ENCODE peak calls at places on chromosomes 4 and X, in five cellular contexts. F, J, M, V and G are unnamed samples.
A peak's percentile ranks its signal among the peaks of the same experiment; 100 is the strongest.

GRCh38 chrX:13506574-13506973 is 62.8 kb upstream of the EGFL6 start:
- DNase-seq in J (peak; percentile 39), M (peak; percentile 18), V (no peak), F (peak; percentile 28), G (peak; percentile 19)

GRCh38 chrX:40109288-40110008 is 11.7 kb upstream of the BCOR start:
- DNase-seq in V (no peak), M (peak; percentile 62), J (peak; percentile 68), F (no peak), G (no peak)

GRCh38 chr4:53321151-53321987 is 44.5 kb downstream of the SCFD2 start:
- DNase-seq in F (no peak), M (no peak), J (no peak), V (no peak), G (no peak)

GRCh38 chr4:100422911-100423310 is 94.9 kb downstream of the EMCN start:
- DNase-seq in V (no peak), M (no peak), F (no peak), J (no peak), G (no peak)

GRCh38 chr4:176814770-176815169 is 22.0 kb upstream of the VEGFC start:
- DNase-seq in F (no peak), V (no peak), M (no peak), J (no peak), G (no peak)

GRCh38 chr4:52968241-52968640 is 106.1 kb downstream of the RASL11B start:
- DNase-seq in J (no peak), F (no peak), M (no peak), V (no peak), G (no peak)

GRCh38 chr4:47686294-47686872 is 151.5 kb downstream of the CORIN start:
- DNase-seq in V (peak; percentile 26), F (peak; percentile 37), M (peak; percentile 33), J (peak; percentile 59), G (peak; percentile 33)

GRCh38 chr4:112279025-112279881 is 6.5 kb downstream of the TIFA start:
- DNase-seq in M (no peak), V (no peak), J (no peak), F (no peak), G (no peak)

GRCh38 chr4:386708-387105 is 49.1 kb downstream of the ZNF141 start:
- DNase-seq in F (no peak), M (no peak), J (no peak), V (no peak), G (no peak)

GRCh38 chr4:384311-385010 is 46.8 kb downstream of the ZNF141 start:
- DNase-seq in F (no peak), M (no peak), V (no peak), J (no peak), G (no peak)

GRCh38 chr4:385934-386707 is 48.5 kb downstream of the ZNF141 start:
- DNase-seq in F (no peak), M (no peak), V (no peak), J (no peak), G (no peak)
- H3K9me3 ChIP-seq in F (peaks cover 46% of the 10 kb centered on the region), M (peaks cover 100% of the 10 kb centered on the region), V (peaks cover 11% of the 10 kb centered on the region), J (peaks cover 12% of the 10 kb centered on the region), G (peaks cover 26% of the 10 kb centered on the region)

GRCh38 chr4:158688813-158689212 is 16.7 kb downstream of the ETFDH start:
- DNase-seq in V (no peak), M (no peak), J (no peak), F (no peak), G (no peak)
- H3K9me3 ChIP-seq in V (no peaks in the 10 kb centered on the region), M (no peaks in the 10 kb centered on the region), J (no peaks in the 10 kb centered on the region), F (no peaks in the 10 kb centered on the region), G (no peaks in the 10 kb centered on the region)

GRCh38 chrX:57906790-57907189 is 3.5 kb downstream of the ZXDA start:
- DNase-seq in M (no peak), J (no peak), V (no peak), F (no peak), G (no peak)
- H3K9me3 ChIP-seq in M (no peaks in the 10 kb centered on the region), J (no peaks in the 10 kb centered on the region), V (no peaks in the 10 kb centered on the region), F (no peaks in the 10 kb centered on the region), G (no peaks in the 10 kb centered on the region)

GRCh38 chr4:92252846-92253245 is 50.9 kb upstream of the GRID2 start:
- DNase-seq in M (no peak), J (no peak), F (no peak), V (no peak), G (no peak)
- H3K9me3 ChIP-seq in M (peaks cover 32% of the 10 kb centered on the region), J (no peaks in the 10 kb centered on the region), F (no peaks in the 10 kb centered on the region), V (no peaks in the 10 kb centered on the region), G (no peaks in the 10 kb centered on the region)

GRCh38 chr4:70915874-70916559 is 13.8 kb downstream of the MOB1B start:
- DNase-seq in J (no peak), F (no peak), V (no peak), M (no peak), G (no peak)
- H3K9me3 ChIP-seq in J (no peaks in the 10 kb centered on the region), F (no peaks in the 10 kb centered on the region), V (no peaks in the 10 kb centered on the region), M (no peaks in the 10 kb centered on the region), G (no peaks in the 10 kb centered on the region)

GRCh38 chrX:538311-538710 is 92.3 kb upstream of the SHOX start:
- DNase-seq in M (no peak), V (no peak), J (no peak), F (no peak), G (no peak)
- H3K9me3 ChIP-seq in M (no peaks in the 10 kb centered on the region), V (no peaks in the 10 kb centered on the region), J (no peaks in the 10 kb centered on the region), F (no peaks in the 10 kb centered on the region), G (no peaks in the 10 kb centered on the region)

DNA sequence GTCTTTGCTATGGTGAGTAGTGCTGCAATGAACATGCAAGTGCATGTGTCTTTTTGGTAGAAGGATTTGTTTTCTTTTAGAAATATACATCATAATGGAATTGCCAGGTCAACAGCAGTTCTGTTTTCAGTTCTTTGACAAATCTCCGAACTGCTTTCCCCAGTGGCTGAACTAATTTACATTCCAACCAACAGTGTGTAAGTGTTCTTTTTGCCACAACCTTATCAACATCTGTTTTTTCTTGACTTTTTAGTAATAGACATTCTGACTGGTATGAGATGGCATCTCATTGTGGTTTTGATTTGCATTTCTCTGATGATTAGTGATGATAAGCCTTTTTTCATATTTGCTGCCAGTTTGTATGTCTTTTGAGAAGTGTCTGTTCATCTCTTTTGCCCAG is 406.3 kb downstream of the DTHD1 start:
- DNase-seq in J (no peak), M (no peak), F (no peak), V (no peak), G (no peak)
- H3K9me3 ChIP-seq in J (no peaks in the 10 kb centered on the region), M (peaks cover 29% of the 10 kb centered on the region), F (no peaks in the 10 kb centered on the region), V (no peaks in the 10 kb centered on the region), G (no peaks in the 10 kb centered on the region)

DNA sequence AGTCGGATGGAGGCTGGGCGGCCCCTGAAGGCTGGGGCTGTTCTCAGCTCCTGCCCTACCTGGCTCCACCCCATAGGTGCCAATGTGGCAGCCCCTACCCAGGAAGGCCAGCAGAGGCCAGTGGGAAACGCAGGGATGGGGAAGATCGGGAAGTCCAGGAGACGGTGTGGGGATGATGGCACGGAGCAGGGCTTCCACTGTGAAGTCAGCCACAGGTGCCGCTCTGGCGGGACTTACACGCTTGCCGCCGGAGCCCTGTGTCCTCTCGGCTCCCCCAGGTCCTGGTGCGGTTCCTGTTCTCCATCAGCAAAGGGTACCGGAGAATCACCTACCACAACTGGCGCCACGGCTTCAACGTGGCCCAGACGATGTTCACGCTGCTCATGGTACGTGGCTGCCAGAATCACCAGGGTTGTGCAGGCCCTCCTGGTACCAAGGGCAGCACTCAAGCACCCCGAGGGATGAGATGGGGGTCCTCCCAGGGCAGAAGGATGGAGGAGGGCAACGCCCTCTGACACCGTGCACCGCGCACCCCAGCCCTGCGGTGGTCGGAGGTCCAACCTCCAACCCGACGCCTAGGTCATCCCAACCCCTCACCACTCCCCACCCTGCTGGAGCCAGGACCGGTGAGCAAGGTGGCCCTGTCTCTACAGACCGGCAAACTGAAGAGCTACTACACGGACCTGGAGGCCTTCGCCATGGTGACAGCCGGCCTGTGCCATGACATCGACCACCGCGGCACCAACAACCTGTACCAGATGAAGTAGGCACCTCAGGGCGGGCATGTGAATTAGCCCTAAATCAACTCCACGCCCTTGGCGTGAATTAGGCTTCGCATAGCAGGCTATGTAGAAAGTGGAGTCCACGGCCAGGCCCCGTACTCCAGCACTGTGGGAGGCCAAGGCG is 12.0 kb downstream of the ATP5ME start:
- DNase-seq in F (no peak), V (no peak), J (no peak), M (no peak), G (no peak)
- H3K9me3 ChIP-seq in F (no peaks in the 10 kb centered on the region), V (no peaks in the 10 kb centered on the region), J (no peaks in the 10 kb centered on the region), M (no peaks in the 10 kb centered on the region), G (no peaks in the 10 kb centered on the region)